ENCODE peak calls at places on chromosomes 3 and 15, in six cellular contexts. P is ascending aorta, S is heart left ventricle, Y is NT2/D1, W is epithelial cell of proximal tubule, F is NB4. Z is an unnamed sample.

GRCh38 chr3:13066236-13066635 is 7.0 kb downstream of the IQSEC1 start:
- DNase-seq in P (no peak), S (no peak), Y (no peak), W (no peak), F (no peak), Z (no peak)

GRCh38 chr3:143135150-143135549 is 15.6 kb downstream of the CHST2 start:
- DNase-seq in Y (no peak), P (no peak), W (no peak), S (no peak), F (peak; percentile 91), Z (peak; percentile 93)

GRCh38 chr15:67225336-67225735 is 29.1 kb downstream of the AAGAB start:
- DNase-seq in F (no peak), W (no peak), P (no peak), S (no peak), Y (no peak), Z (peak; percentile 87)

GRCh38 chr3:69439683-69440270 is 53.9 kb upstream of the FRMD4B start:
- DNase-seq in Y (no peak), S (no peak), W (no peak), P (no peak), F (peak; percentile 5), Z (no peak)

GRCh38 chr15:36579792-36580431 is 486 bp downstream of the CDIN1 start:
- DNase-seq in W (no peak), F (no peak), Y (no peak), S (no peak), P (no peak), Z (no peak)

GRCh38 chr15:32998979-32999677 is 195.4 kb downstream of the FMN1 start:
- DNase-seq in S (no peak), Y (no peak), P (no peak), W (no peak), F (no peak), Z (no peak)

GRCh38 chr15:52337961-52338535 is 42.4 kb upstream of the MYO5C start:
- DNase-seq in Y (peak; percentile 8), S (no peak), W (no peak), P (no peak), F (no peak), Z (no peak)

GRCh38 chr3:51408021-51408420 is 16.9 kb downstream of the RBM15B start:
- DNase-seq in Y (no peak), F (no peak), S (no peak), W (no peak), P (no peak), Z (no peak)

GRCh38 chr3:69324362-69325025 is 61.4 kb downstream of the FRMD4B start:
- DNase-seq in P (no peak), Y (peak; percentile 23), F (peak; percentile 67), W (no peak), S (no peak), Z (no peak)

GRCh38 chr3:15297592-15298350 is 34.6 kb downstream of the SH3BP5 start:
- DNase-seq in F (no peak), S (no peak), W (no peak), Y (no peak), P (no peak), Z (no peak)

GRCh38 chr3:77795013-77795412 is 755.1 kb downstream of the ROBO2 start:
- DNase-seq in P (no peak), W (no peak), F (no peak), Y (no peak), S (no peak), Z (no peak)

GRCh38 chr15:38531509-38531908 is 33.1 kb downstream of the RASGRP1 start:
- DNase-seq in S (no peak), P (no peak), F (peak; percentile 24), W (peak; percentile 86), Y (no peak), Z (peak; percentile 34)

GRCh38 chr3:107227091-107227490 is 150.1 kb upstream of the CCDC54 start:
- DNase-seq in Y (no peak), F (no peak), P (no peak), S (no peak), W (no peak), Z (no peak)

GRCh38 chr3:192444096-192444790 is 283.1 kb downstream of the FGF12 start:
- DNase-seq in S (peak; percentile 44), F (peak; percentile 65), W (peak; percentile 23), P (no peak), Y (peak; percentile 72), Z (peak; percentile 51)

GRCh38 chr3:64344721-64345207 is 119.5 kb upstream of the PRICKLE2 start:
- DNase-seq in F (no peak), Y (peak; percentile 60), S (no peak), W (no peak), P (no peak), Z (peak; percentile 89)

GRCh38 chr15:51780636-51781035 is 29.2 kb downstream of the TMOD2 start:
- DNase-seq in S (no peak), F (peak; percentile 25), W (no peak), P (no peak), Y (no peak), Z (peak; percentile 67)

GRCh38 chr3:37686225-37686624 is 175.5 kb upstream of the CTDSPL start:
- DNase-seq in F (no peak), S (no peak), W (no peak), P (no peak), Y (no peak), Z (no peak)

GRCh38 chr3:147890114-147890513 is 480.9 kb downstream of the ZIC1 start:
- DNase-seq in P (no peak), Y (no peak), W (no peak), S (no peak), F (no peak), Z (no peak)

GRCh38 chr3:56005196-56005805 is 463.0 kb downstream of the ERC2 start:
- DNase-seq in Y (no peak), W (peak; percentile 32), F (peak; percentile 3), P (no peak), S (no peak), Z (peak; percentile 89)

GRCh38 chr3:16692486-16693378 is 87.5 kb upstream of the DAZL start:
- DNase-seq in P (no peak), W (peak; percentile 37), Y (no peak), S (no peak), F (no peak), Z (no peak)

GRCh38 chr3:4533489-4534443 is 40.6 kb downstream of the ITPR1 start:
- DNase-seq in P (no peak), F (peak; percentile 80), W (no peak), S (no peak), Y (no peak), Z (no peak)

GRCh38 chr3:133944641-133945441 is 49.2 kb upstream of the RAB6B start:
- DNase-seq in S (no peak), P (no peak), W (peak; percentile 27), F (no peak), Y (no peak), Z (peak; percentile 31)

GRCh38 chr3:114231616-114232015 is 5.8 kb downstream of the ZNF80 start:
- DNase-seq in Y (no peak), W (no peak), P (no peak), S (no peak), F (no peak), Z (no peak)

GRCh38 chr3:195198424-195199346 is 72.3 kb downstream of the XXYLT1 start:
- DNase-seq in W (no peak), Y (no peak), P (no peak), F (no peak), S (no peak), Z (no peak)

GRCh38 chr3:9024341-9024740 is 61.1 kb upstream of the RAD18 start:
- DNase-seq in Y (no peak), P (no peak), S (no peak), F (no peak), W (no peak), Z (no peak)

DNA sequence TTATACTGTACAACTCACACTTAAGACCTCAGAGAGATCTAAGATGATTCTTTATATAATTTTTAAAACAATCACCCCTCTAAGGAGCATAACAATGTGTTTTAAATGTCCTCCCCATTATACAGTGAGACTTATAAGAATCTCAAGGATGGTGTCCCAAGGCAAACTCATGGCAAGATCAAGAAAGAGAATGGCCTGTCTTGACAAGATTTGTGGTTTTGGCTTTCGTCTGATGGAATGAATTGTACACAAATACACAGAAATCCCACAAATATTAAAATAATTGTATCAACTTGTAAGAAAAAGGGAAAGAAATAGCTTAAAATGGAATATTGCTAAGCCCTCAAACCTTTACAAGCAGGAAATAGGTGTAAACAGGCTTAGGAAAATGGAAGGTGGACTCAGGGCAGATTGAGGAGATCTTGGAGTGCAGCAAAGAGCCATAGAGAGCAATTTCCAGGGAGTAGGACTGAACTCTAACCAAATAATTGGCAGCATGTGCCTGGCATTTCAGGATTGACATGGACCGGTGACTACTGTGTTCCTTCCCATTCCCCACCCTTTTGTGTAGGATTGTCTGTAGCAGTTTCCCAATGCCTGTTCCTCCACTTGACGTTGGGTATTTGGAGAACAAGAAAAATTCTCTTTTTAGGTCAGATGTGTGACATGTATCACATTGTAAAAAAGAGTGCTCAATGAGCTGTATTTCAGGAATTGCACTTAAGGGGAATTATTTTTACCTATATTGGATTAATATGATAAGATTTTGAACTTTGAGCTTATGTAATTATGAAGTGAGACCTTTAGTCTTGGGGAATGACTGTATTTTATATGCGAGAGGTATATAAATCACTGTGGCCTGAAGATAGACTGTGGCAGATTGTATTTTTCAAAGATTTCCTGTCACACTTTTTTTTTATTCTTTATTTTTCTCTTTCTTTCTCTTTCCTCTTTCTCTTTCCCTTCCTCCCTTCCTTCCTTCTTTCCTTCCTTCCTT is 317.8 kb upstream of the SLITRK3 start:
- DNase-seq in S (no peak), F (no peak), W (no peak), Y (no peak), P (no peak), Z (peak; percentile 58)
- H3K4me3 ChIP-seq in S (no peak overlapping the region), F (no peak overlapping the region), W (no peak overlapping the region), Y (no peak overlapping the region), P (no peak overlapping the region), Z (no peak overlapping the region)

GRCh38 chr3:71489315-71489761 is 94.2 kb downstream of the FOXP1 start:
- DNase-seq in P (no peak), Y (no peak), F (no peak), S (no peak), W (no peak), Z (no peak)
- H3K4me3 ChIP-seq in P (no peak overlapping the region), Y (no peak overlapping the region), F (no peak overlapping the region), S (no peak overlapping the region), W (no peak overlapping the region), Z (no peak overlapping the region)

GRCh38 chr15:90716976-90717821 is at the start of gene BLM:
- DNase-seq in F (peak; percentile 100), P (peak; percentile 92), Y (peak; percentile 97), S (peak; percentile 96), W (peak; percentile 68), Z (peak; percentile 94)

GRCh38 chr15:90713081-90713480 is 4.1 kb upstream of the BLM start:
- DNase-seq in P (no peak), W (no peak), Y (no peak), F (no peak), S (no peak), Z (no peak)

GRCh38 chr15:90716317-90716975 is 700 bp upstream of the BLM start:
- DNase-seq in S (no peak), Y (no peak), F (peak; percentile 40), P (no peak), W (no peak), Z (no peak)

GRCh38 chr15:90718232-90718631 is 1.1 kb downstream of the BLM start:
- DNase-seq in Y (no peak), F (peak; percentile 17), W (no peak), S (no peak), P (no peak), Z (no peak)
- H3K4me3 ChIP-seq in Y (peak overlapping the region; percentile 98), F (peak overlapping the region; percentile 99), W (peak overlapping the region; percentile 73), S (no peak overlapping the region), P (no peak overlapping the region), Z (no peak overlapping the region)

DNA sequence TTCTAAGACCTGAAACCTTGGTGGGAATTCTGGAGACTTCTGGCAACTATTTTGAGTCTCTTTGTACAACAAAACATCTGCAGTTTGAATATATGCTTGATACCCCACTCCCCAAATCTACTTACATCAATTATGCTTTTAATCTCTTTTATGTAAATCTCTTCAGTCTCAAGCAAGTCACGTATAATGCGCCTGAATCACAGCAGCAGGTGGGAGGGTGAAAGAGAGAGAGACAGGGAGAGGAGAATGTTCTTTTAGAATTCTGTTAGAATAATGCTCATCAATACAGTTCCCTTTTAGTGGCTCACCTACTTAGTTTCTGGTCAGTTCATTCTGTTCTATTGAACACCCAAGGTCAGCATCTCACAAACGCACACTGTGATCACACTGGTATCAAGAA is 22.2 kb upstream of the B3GNT5 start:
- DNase-seq in P (no peak), F (no peak), W (no peak), Y (no peak), S (no peak), Z (no peak)
- H3K4me3 ChIP-seq in P (no peak overlapping the region), F (no peak overlapping the region), W (no peak overlapping the region), Y (no peak overlapping the region), S (no peak overlapping the region), Z (no peak overlapping the region)

Z was measured in bronchial epithelial cell.